ENCODE peak calls at places on chromosome 3, in eight cellular contexts. J, R, P, I, E, Y, U and W are unnamed samples.

GRCh38 chr3:41317718-41318117 is 118.4 kb downstream of the CTNNB1 start:
- DNase-seq in J (no peak), R (peak; percentile 70), P (peak; percentile 46), I (peak; percentile 47), E (no peak), Y (no peak), U (peak; percentile 73), W (peak; percentile 62)

GRCh38 chr3:55203006-55203405 is 275.1 kb upstream of the LRTM1 start:
- DNase-seq in J (no peak), R (peak; percentile 60), P (peak; percentile 27), I (peak; percentile 37), E (no peak), Y (no peak), U (peak; percentile 10), W (peak; percentile 39)

GRCh38 chr3:193974147-193974546 is 161.8 kb upstream of the HES1 start:
- DNase-seq in J (no peak), R (peak; percentile 36), P (peak; percentile 21), I (peak; percentile 49), E (no peak), Y (no peak), U (no peak), W (peak; percentile 40)

GRCh38 chr3:11138371-11138770 is 15.9 kb upstream of the HRH1 start:
- DNase-seq in J (no peak), R (no peak), P (no peak), I (no peak), E (no peak), Y (no peak), U (peak; percentile 16), W (no peak)

GRCh38 chr3:193743702-193744047 is 150.7 kb downstream of the OPA1 start:
- DNase-seq in J (no peak), R (no peak), P (peak; percentile 17), I (no peak), E (peak; percentile 81), Y (peak; percentile 55), U (no peak), W (no peak)

GRCh38 chr3:111252795-111253194 is 181.2 kb downstream of the NECTIN3 start:
- DNase-seq in J (no peak), R (peak; percentile 66), P (peak; percentile 54), I (peak; percentile 67), E (no peak), Y (peak; percentile 57), U (peak; percentile 57), W (peak; percentile 56)

GRCh38 chr3:50587373-50587772 is 18.1 kb downstream of the HEMK1 start:
- DNase-seq in J (no peak), R (peak; percentile 61), P (no peak), I (peak; percentile 58), E (no peak), Y (no peak), U (peak; percentile 45), W (peak; percentile 33)

GRCh38 chr3:40237892-40238571 is 71.5 kb upstream of the EIF1B start:
- DNase-seq in J (no peak), R (peak; percentile 30), P (peak; percentile 22), I (peak; percentile 42), E (no peak), Y (peak; percentile 83), U (peak; percentile 27), W (peak; percentile 9)

GRCh38 chr3:138440137-138440536 is 5.7 kb downstream of the ESYT3 start:
- DNase-seq in J (no peak), R (no peak), P (no peak), I (no peak), E (no peak), Y (peak; percentile 66), U (no peak), W (peak; percentile 9)

GRCh38 chr3:24494616-24495333 is at the start of gene THRB:
- DNase-seq in J (peak; percentile 31), R (peak; percentile 59), P (peak; percentile 38), I (peak; percentile 83), E (peak; percentile 60), Y (peak; percentile 90), U (peak; percentile 22), W (no peak)

GRCh38 chr3:19543212-19543841 is 390.7 kb downstream of the EFHB start:
- DNase-seq in J (peak; percentile 18), R (no peak), P (peak; percentile 0), I (no peak), E (peak; percentile 66), Y (peak; percentile 67), U (no peak), W (no peak)
- TF ChIP-seq CTCF in J (peak; percentile 74), R (no peak), P (peak; percentile 2), I (no peak), E (peak; percentile 88), Y (peak; percentile 87), U (no peak), W (no peak)

DNA sequence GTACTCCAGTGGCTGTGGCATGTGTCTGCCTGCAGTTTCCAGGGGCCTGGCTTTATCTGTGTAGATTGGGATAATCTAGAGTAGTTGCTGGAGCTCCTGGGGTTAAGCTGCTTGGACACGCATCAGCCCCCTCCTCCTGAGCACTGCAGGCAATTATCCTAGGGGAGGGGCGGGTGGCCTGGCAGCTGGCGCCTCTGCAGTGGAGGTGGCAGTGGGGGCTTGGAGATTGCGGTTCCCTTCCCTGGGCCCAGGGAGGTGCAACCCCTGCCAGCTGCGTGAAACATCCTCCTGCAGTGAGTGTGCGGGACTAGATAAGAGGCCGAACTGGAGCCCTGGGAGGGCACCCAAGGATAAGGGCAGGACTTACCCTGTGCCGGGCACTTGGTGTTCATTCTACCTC is 68.2 kb downstream of the EFCAB12 start:
- DNase-seq in J (no peak), R (no peak), P (no peak), I (no peak), E (no peak), Y (peak; percentile 78), U (no peak), W (no peak)
- TF ChIP-seq CTCF in J (no peak), R (no peak), P (no peak), I (no peak), E (no peak), Y (no peak), U (no peak), W (no peak)

DNA sequence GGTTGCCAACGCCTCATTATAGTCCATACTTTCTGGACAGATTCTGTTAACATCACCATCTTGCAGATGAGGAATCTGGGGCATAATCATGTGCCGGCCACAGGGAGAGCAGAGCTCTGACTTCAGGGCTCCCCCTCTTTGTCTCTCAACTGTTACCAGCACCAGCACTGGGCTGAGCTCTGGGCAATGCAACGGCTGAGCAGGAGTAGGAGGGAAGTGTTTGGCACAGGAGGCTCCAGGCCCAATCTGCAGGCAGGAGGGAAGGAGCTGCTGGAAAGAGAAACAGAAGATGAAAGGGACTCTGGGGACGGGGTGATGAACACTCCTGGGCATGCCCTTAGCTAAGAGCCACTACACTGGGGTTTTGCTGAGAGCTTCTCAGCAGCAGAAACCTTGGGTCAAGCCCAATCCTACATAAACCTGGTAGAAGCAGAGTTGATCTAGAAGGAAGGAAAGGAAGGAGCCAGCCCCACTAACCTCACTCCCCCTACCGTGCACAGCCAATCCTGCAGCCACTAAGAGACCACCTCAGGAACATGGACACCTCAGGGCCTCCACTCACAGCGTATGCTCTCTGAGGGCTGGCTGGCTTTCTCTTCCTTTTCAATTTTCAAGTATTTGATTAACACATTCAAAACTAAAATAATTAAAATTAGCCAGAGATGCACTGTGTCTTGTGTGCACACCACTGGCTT is 73.1 kb upstream of the SPATA12 start:
- DNase-seq in J (peak; percentile 41), R (peak; percentile 10), P (no peak), I (peak; percentile 43), E (no peak), Y (peak; percentile 83), U (peak; percentile 25), W (no peak)
- TF ChIP-seq CTCF in J (peak; percentile 22), R (peak; percentile 25), P (peak; percentile 42), I (no peak), E (peak; percentile 25), Y (peak; percentile 78), U (peak; percentile 50), W (peak; percentile 50)

GRCh38 chr3:195250473-195251251 is 20.3 kb downstream of the XXYLT1 start:
- DNase-seq in J (peak; percentile 60), R (peak; percentile 60), P (peak; percentile 49), I (peak; percentile 81), E (no peak), Y (peak; percentile 42), U (peak; percentile 59), W (peak; percentile 34)
- TF ChIP-seq CTCF in J (peak; percentile 39), R (peak; percentile 39), P (peak; percentile 34), I (peak; percentile 47), E (no peak), Y (no peak), U (peak; percentile 60), W (peak; percentile 45)

GRCh38 chr3:154759966-154760365 is 320.2 kb upstream of the MME start:
- DNase-seq in J (no peak), R (peak; percentile 31), P (no peak), I (peak; percentile 8), E (no peak), Y (no peak), U (no peak), W (no peak)

GRCh38 chr3:154753101-154753500 is 323.1 kb upstream of the GPR149 start:
- DNase-seq in J (no peak), R (no peak), P (no peak), I (no peak), E (no peak), Y (no peak), U (no peak), W (no peak)

GRCh38 chr3:154758109-154758868 is 321.8 kb upstream of the MME start:
- DNase-seq in J (no peak), R (peak; percentile 65), P (peak; percentile 62), I (peak; percentile 64), E (peak; percentile 51), Y (no peak), U (peak; percentile 70), W (peak; percentile 42)
- TF ChIP-seq CTCF in J (peak; percentile 23), R (peak; percentile 54), P (peak; percentile 45), I (peak; percentile 42), E (peak; percentile 59), Y (peak; percentile 65), U (peak; percentile 51), W (peak; percentile 81)

GRCh38 chr3:194991338-194991654 is 279.7 kb downstream of the XXYLT1 start:
- DNase-seq in J (no peak), R (no peak), P (no peak), I (no peak), E (no peak), Y (peak; percentile 1), U (no peak), W (no peak)
- TF ChIP-seq CTCF in J (no peak), R (no peak), P (no peak), I (no peak), E (no peak), Y (no peak), U (no peak), W (no peak)

GRCh38 chr3:38837358-38837757 is 21.3 kb upstream of the SCN10A start:
- DNase-seq in J (no peak), R (no peak), P (no peak), I (no peak), E (no peak), Y (no peak), U (no peak), W (no peak)

GRCh38 chr3:38842266-38842965 is 26.4 kb upstream of the SCN10A start:
- DNase-seq in J (no peak), R (no peak), P (no peak), I (no peak), E (no peak), Y (no peak), U (no peak), W (no peak)

GRCh38 chr3:38836561-38836960 is 20.5 kb upstream of the SCN10A start:
- DNase-seq in J (no peak), R (no peak), P (no peak), I (no peak), E (no peak), Y (no peak), U (no peak), W (no peak)

GRCh38 chr3:38843898-38844297 is 27.9 kb upstream of the SCN10A start:
- DNase-seq in J (no peak), R (peak; percentile 72), P (peak; percentile 86), I (peak; percentile 79), E (no peak), Y (no peak), U (peak; percentile 83), W (peak; percentile 65)

GRCh38 chr3:38840987-38841386 is 25.0 kb upstream of the SCN10A start:
- DNase-seq in J (no peak), R (peak; percentile 10), P (no peak), I (peak; percentile 43), E (no peak), Y (no peak), U (peak; percentile 45), W (no peak)
- TF ChIP-seq CTCF in J (no peak), R (peak; percentile 2), P (peak; percentile 27), I (no peak), E (no peak), Y (peak; percentile 45), U (peak; percentile 35), W (peak; percentile 27)